ENCODE peak calls at places on chromosomes 5 and 9, in nine cellular contexts. X is activated gamma-delta T cell treated with Interleukin-2 at 50 U/mL for 16 hours; W is GM23248; Z is NCI-H82; H is AG08395; R is spleen; Q is NAMALWA; T is activated T-cell treated with anti-CD3 and anti-CD28 coated beads, Interleukin-2, amount 50 U/mL, for 4 hours; J is GM23338. V is an unnamed sample.

GRCh38 chr9:94900222-94901018 is 173.9 kb downstream of the AOPEP start:
- DNase-seq in Q (no peak), T (no peak), R (no peak), X (no peak), W (peak; percentile 94), J (no peak), H (peak; percentile 77), Z (no peak), V (no peak)

GRCh38 chr9:135046156-135047025 is 41.1 kb upstream of the OLFM1 start:
- DNase-seq in Q (no peak), Z (no peak), X (no peak), J (no peak), W (no peak), H (no peak), R (no peak), T (no peak), V (no peak)

GRCh38 chr5:136066705-136067271 is 38.0 kb downstream of the TGFBI start:
- DNase-seq in R (no peak), W (peak; percentile 88), X (no peak), T (no peak), Z (peak; percentile 24), Q (no peak), J (peak; percentile 21), H (peak; percentile 58), V (no peak)

GRCh38 chr9:116081437-116082110 is 72.0 kb upstream of the PAPPA start:
- DNase-seq in J (no peak), X (no peak), Z (no peak), H (peak; percentile 12), R (no peak), T (no peak), W (no peak), Q (no peak), V (no peak)

GRCh38 chr5:38447786-38448185 is 108.7 kb downstream of the LIFR start:
- DNase-seq in Q (no peak), Z (no peak), H (peak; percentile 21), T (no peak), X (no peak), J (no peak), R (no peak), W (no peak), V (no peak)

GRCh38 chr5:40089269-40089668 is 590.4 kb upstream of the PTGER4 start:
- DNase-seq in W (no peak), J (peak; percentile 61), H (no peak), X (no peak), Q (peak; percentile 28), R (no peak), T (no peak), Z (peak; percentile 59), V (no peak)

GRCh38 chr5:119049824-119050449 is 20.9 kb upstream of the DMXL1 start:
- DNase-seq in Q (no peak), X (no peak), J (peak; percentile 86), Z (no peak), W (peak; percentile 87), T (no peak), R (no peak), H (peak; percentile 81), V (no peak)

GRCh38 chr9:37574996-37575395 is 1.2 kb downstream of the FBXO10 start:
- DNase-seq in J (no peak), Z (peak; percentile 94), T (no peak), W (peak; percentile 45), H (no peak), X (no peak), Q (no peak), R (no peak), V (no peak)

GRCh38 chr9:116288658-116289057 is 135.1 kb downstream of the PAPPA start:
- DNase-seq in Q (no peak), J (no peak), R (no peak), X (no peak), W (peak; percentile 99), Z (no peak), H (peak; percentile 95), T (no peak), V (no peak)

GRCh38 chr5:173745123-173745522 is 128.7 kb upstream of the BOD1 start:
- DNase-seq in H (no peak), X (no peak), J (peak; percentile 27), R (peak; percentile 81), T (no peak), Z (no peak), W (no peak), Q (peak; percentile 98), V (no peak)

GRCh38 chr9:22119537-22120167 is 110.5 kb upstream of the CDKN2B start:
- DNase-seq in X (no peak), J (peak; percentile 69), Z (peak; percentile 61), H (peak; percentile 24), W (peak; percentile 59), Q (peak; percentile 55), T (no peak), R (no peak), V (no peak)

GRCh38 chr5:109874108-109874507 is 184.4 kb downstream of the MAN2A1 start:
- DNase-seq in J (no peak), W (no peak), R (no peak), T (no peak), X (no peak), H (no peak), Q (no peak), Z (no peak), V (no peak)

GRCh38 chr5:8700222-8700621 is 831.3 kb downstream of the MTRR start:
- DNase-seq in J (no peak), T (no peak), H (no peak), R (no peak), W (no peak), Z (no peak), X (no peak), Q (no peak), V (no peak)

V was measured in head of caudate nucleus.